ENCODE peak calls at places on chromosomes 1 and 21, in ten cellular contexts. One of them, this sample, is unnamed.

GRCh38 chr1:66371233-66372005 is 162.5 kb upstream of the SGIP1 start:
- DNase-seq in Karpas-422: no peak
- DNase-seq in mammary epithelial cell: no peak
- DNase-seq in neural progenitor cell: no peak
- DNase-seq in HCT116: no peak
- DNase-seq in DND-41: no peak
- DNase-seq in IMR-90: peak; percentile 85
- DNase-seq in MM.1S: peak; percentile 59
- DNase-seq in hepatocyte: no peak
- DNase-seq in fibroblast of lung: peak; percentile 80
- DNase-seq in this sample: peak; percentile 88

GRCh38 chr1:180530501-180530900 is 28.1 kb upstream of the ACBD6 start:
- DNase-seq in DND-41: no peak
- DNase-seq in MM.1S: no peak
- DNase-seq in IMR-90: peak; percentile 94
- DNase-seq in Karpas-422: no peak
- DNase-seq in neural progenitor cell: no peak
- DNase-seq in fibroblast of lung: peak; percentile 94
- DNase-seq in HCT116: no peak
- DNase-seq in mammary epithelial cell: peak; percentile 99
- DNase-seq in hepatocyte: peak; percentile 43
- DNase-seq in this sample: peak; percentile 80

GRCh38 chr1:200079576-200079975 is 52.1 kb downstream of the NR5A2 start:
- DNase-seq in MM.1S: no peak
- DNase-seq in mammary epithelial cell: no peak
- DNase-seq in neural progenitor cell: no peak
- DNase-seq in Karpas-422: no peak
- DNase-seq in IMR-90: no peak
- DNase-seq in fibroblast of lung: no peak
- DNase-seq in DND-41: no peak
- DNase-seq in HCT116: no peak
- DNase-seq in hepatocyte: no peak
- DNase-seq in this sample: no peak

GRCh38 chr1:93715529-93716126 is 34.0 kb upstream of the BCAR3 start:
- DNase-seq in HCT116: no peak
- DNase-seq in DND-41: peak; percentile 10
- DNase-seq in hepatocyte: no peak
- DNase-seq in IMR-90: peak; percentile 32
- DNase-seq in mammary epithelial cell: no peak
- DNase-seq in MM.1S: no peak
- DNase-seq in Karpas-422: peak; percentile 82
- DNase-seq in fibroblast of lung: peak; percentile 83
- DNase-seq in neural progenitor cell: no peak
- DNase-seq in this sample: no peak

GRCh38 chr1:226436472-226436854 is 28.6 kb upstream of the PARP1 start:
- DNase-seq in Karpas-422: peak; percentile 66
- DNase-seq in HCT116: no peak
- DNase-seq in MM.1S: no peak
- DNase-seq in hepatocyte: no peak
- DNase-seq in DND-41: no peak
- DNase-seq in fibroblast of lung: no peak
- DNase-seq in IMR-90: no peak
- DNase-seq in neural progenitor cell: no peak
- DNase-seq in mammary epithelial cell: no peak
- DNase-seq in this sample: no peak

GRCh38 chr1:236576004-236576403 is 28.3 kb downstream of the HEATR1 start:
- DNase-seq in neural progenitor cell: no peak
- DNase-seq in fibroblast of lung: peak; percentile 74
- DNase-seq in mammary epithelial cell: peak; percentile 0
- DNase-seq in HCT116: no peak
- DNase-seq in IMR-90: peak; percentile 65
- DNase-seq in DND-41: no peak
- DNase-seq in hepatocyte: no peak
- DNase-seq in Karpas-422: no peak
- DNase-seq in MM.1S: no peak
- DNase-seq in this sample: peak; percentile 81

GRCh38 chr21:27827972-27828371 is 861.1 kb upstream of the ADAMTS5 start:
- DNase-seq in IMR-90: no peak
- DNase-seq in hepatocyte: no peak
- DNase-seq in Karpas-422: no peak
- DNase-seq in neural progenitor cell: no peak
- DNase-seq in MM.1S: no peak
- DNase-seq in fibroblast of lung: no peak
- DNase-seq in mammary epithelial cell: peak; percentile 59
- DNase-seq in DND-41: no peak
- DNase-seq in HCT116: no peak
- DNase-seq in this sample: no peak

GRCh38 chr1:224168859-224169380 is 14.1 kb upstream of the DEGS1 start:
- DNase-seq in HCT116: no peak
- DNase-seq in MM.1S: peak; percentile 79
- DNase-seq in hepatocyte: no peak
- DNase-seq in DND-41: peak; percentile 43
- DNase-seq in fibroblast of lung: peak; percentile 97
- DNase-seq in mammary epithelial cell: no peak
- DNase-seq in neural progenitor cell: no peak
- DNase-seq in IMR-90: peak; percentile 91
- DNase-seq in Karpas-422: peak; percentile 40
- DNase-seq in this sample: peak; percentile 66

GRCh38 chr1:27567931-27568246 is 36.1 kb downstream of the AHDC1 start:
- DNase-seq in IMR-90: no peak
- DNase-seq in fibroblast of lung: no peak
- DNase-seq in hepatocyte: peak; percentile 13
- DNase-seq in HCT116: no peak
- DNase-seq in DND-41: no peak
- DNase-seq in Karpas-422: no peak
- DNase-seq in neural progenitor cell: no peak
- DNase-seq in mammary epithelial cell: no peak
- DNase-seq in MM.1S: no peak
- DNase-seq in this sample: no peak

GRCh38 chr1:27569088-27569459 is 34.9 kb downstream of the AHDC1 start:
- DNase-seq in HCT116: no peak
- DNase-seq in Karpas-422: no peak
- DNase-seq in MM.1S: no peak
- DNase-seq in neural progenitor cell: peak; percentile 44
- DNase-seq in mammary epithelial cell: no peak
- DNase-seq in fibroblast of lung: no peak
- DNase-seq in hepatocyte: no peak
- DNase-seq in DND-41: no peak
- DNase-seq in IMR-90: no peak
- DNase-seq in this sample: peak; percentile 69

GRCh38 chr1:27568247-27569087 is 35.5 kb downstream of the AHDC1 start:
- DNase-seq in Karpas-422: peak; percentile 98
- DNase-seq in mammary epithelial cell: peak; percentile 97
- DNase-seq in hepatocyte: peak; percentile 99
- DNase-seq in fibroblast of lung: peak; percentile 91
- DNase-seq in IMR-90: peak; percentile 81
- DNase-seq in MM.1S: peak; percentile 98
- DNase-seq in HCT116: peak; percentile 89
- DNase-seq in DND-41: peak; percentile 68
- DNase-seq in neural progenitor cell: peak; percentile 94
- DNase-seq in this sample: peak; percentile 90

GRCh38 chr1:27566462-27567182 is 37.3 kb downstream of the AHDC1 start:
- DNase-seq in IMR-90: no peak
- DNase-seq in Karpas-422: no peak
- DNase-seq in fibroblast of lung: no peak
- DNase-seq in MM.1S: no peak
- DNase-seq in neural progenitor cell: peak; percentile 51
- DNase-seq in HCT116: no peak
- DNase-seq in hepatocyte: peak; percentile 32
- DNase-seq in DND-41: no peak
- DNase-seq in mammary epithelial cell: no peak
- DNase-seq in this sample: no peak

GRCh38 chr1:27567183-27567526 is 36.8 kb downstream of the AHDC1 start:
- DNase-seq in DND-41: no peak
- DNase-seq in Karpas-422: no peak
- DNase-seq in mammary epithelial cell: no peak
- DNase-seq in HCT116: no peak
- DNase-seq in hepatocyte: peak; percentile 38
- DNase-seq in IMR-90: no peak
- DNase-seq in fibroblast of lung: no peak
- DNase-seq in MM.1S: no peak
- DNase-seq in neural progenitor cell: peak; percentile 97
- DNase-seq in this sample: no peak
- H4K20me1 ChIP-seq in DND-41: peaks cover 88% of the 10 kb centered on the region
- H4K20me1 ChIP-seq in Karpas-422: peaks cover 31% of the 10 kb centered on the region
- H4K20me1 ChIP-seq in mammary epithelial cell: no peaks in the 10 kb centered on the region
- H4K20me1 ChIP-seq in HCT116: no peaks in the 10 kb centered on the region
- H4K20me1 ChIP-seq in hepatocyte: peaks cover 55% of the 10 kb centered on the region
- H4K20me1 ChIP-seq in IMR-90: peaks cover 56% of the 10 kb centered on the region
- H4K20me1 ChIP-seq in fibroblast of lung: no peaks in the 10 kb centered on the region
- H4K20me1 ChIP-seq in MM.1S: no peaks in the 10 kb centered on the region
- H4K20me1 ChIP-seq in neural progenitor cell: peaks cover 86% of the 10 kb centered on the region
- H4K20me1 ChIP-seq in this sample: no peaks in the 10 kb centered on the region

GRCh38 chr1:117623141-117623540 is 17.3 kb downstream of the TENT5C start:
- DNase-seq in Karpas-422: no peak
- DNase-seq in DND-41: no peak
- DNase-seq in MM.1S: peak; percentile 18
- DNase-seq in IMR-90: no peak
- DNase-seq in neural progenitor cell: no peak
- DNase-seq in hepatocyte: no peak
- DNase-seq in fibroblast of lung: no peak
- DNase-seq in HCT116: no peak
- DNase-seq in mammary epithelial cell: no peak
- DNase-seq in this sample: no peak

GRCh38 chr1:117621316-117621715 is 15.5 kb downstream of the TENT5C start:
- DNase-seq in MM.1S: no peak
- DNase-seq in hepatocyte: no peak
- DNase-seq in mammary epithelial cell: no peak
- DNase-seq in DND-41: no peak
- DNase-seq in IMR-90: no peak
- DNase-seq in HCT116: no peak
- DNase-seq in fibroblast of lung: no peak
- DNase-seq in Karpas-422: no peak
- DNase-seq in neural progenitor cell: no peak
- DNase-seq in this sample: no peak

GRCh38 chr1:117622726-117623125 is 16.9 kb downstream of the TENT5C start:
- DNase-seq in DND-41: no peak
- DNase-seq in hepatocyte: no peak
- DNase-seq in IMR-90: no peak
- DNase-seq in neural progenitor cell: no peak
- DNase-seq in Karpas-422: no peak
- DNase-seq in fibroblast of lung: no peak
- DNase-seq in MM.1S: peak; percentile 60
- DNase-seq in mammary epithelial cell: no peak
- DNase-seq in HCT116: no peak
- DNase-seq in this sample: no peak

GRCh38 chr1:117618450-117619122 is 12.7 kb downstream of the TENT5C start:
- DNase-seq in Karpas-422: no peak
- DNase-seq in hepatocyte: no peak
- DNase-seq in IMR-90: no peak
- DNase-seq in mammary epithelial cell: no peak
- DNase-seq in neural progenitor cell: no peak
- DNase-seq in MM.1S: peak; percentile 34
- DNase-seq in DND-41: no peak
- DNase-seq in fibroblast of lung: no peak
- DNase-seq in HCT116: no peak
- DNase-seq in this sample: no peak

DNA sequence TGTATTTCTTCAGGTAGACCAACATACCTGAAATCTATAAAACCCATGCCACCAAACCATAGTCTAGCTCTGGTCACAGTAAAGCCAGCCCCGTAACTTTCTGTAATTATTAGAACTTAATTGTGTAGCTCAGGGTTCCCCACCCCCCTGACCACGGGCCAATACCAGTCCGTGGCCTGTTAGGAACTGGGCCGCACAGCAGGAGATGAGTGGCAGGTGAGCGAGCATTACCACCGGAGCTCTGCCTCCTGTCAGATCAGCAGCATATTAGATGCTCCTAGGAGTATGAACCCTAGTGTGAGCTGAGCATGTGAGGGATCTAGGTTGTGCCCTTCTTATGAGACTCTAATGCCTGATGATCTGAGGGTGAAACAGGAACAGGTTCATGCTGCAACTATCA is 14.6 kb downstream of the TENT5C start:
- DNase-seq in mammary epithelial cell: no peak
- DNase-seq in IMR-90: no peak
- DNase-seq in HCT116: no peak
- DNase-seq in MM.1S: peak; percentile 51
- DNase-seq in fibroblast of lung: no peak
- DNase-seq in hepatocyte: no peak
- DNase-seq in neural progenitor cell: no peak
- DNase-seq in Karpas-422: no peak
- DNase-seq in DND-41: no peak
- DNase-seq in this sample: no peak
- H4K20me1 ChIP-seq in mammary epithelial cell: no peaks in the 10 kb centered on the region
- H4K20me1 ChIP-seq in IMR-90: peaks cover 89% of the 10 kb centered on the region
- H4K20me1 ChIP-seq in HCT116: no peaks in the 10 kb centered on the region
- H4K20me1 ChIP-seq in MM.1S: no peaks in the 10 kb centered on the region
- H4K20me1 ChIP-seq in fibroblast of lung: no peaks in the 10 kb centered on the region
- H4K20me1 ChIP-seq in hepatocyte: no peaks in the 10 kb centered on the region
- H4K20me1 ChIP-seq in neural progenitor cell: no peaks in the 10 kb centered on the region
- H4K20me1 ChIP-seq in Karpas-422: no peaks in the 10 kb centered on the region
- H4K20me1 ChIP-seq in DND-41: peaks cover 76% of the 10 kb centered on the region
- H4K20me1 ChIP-seq in this sample: no peaks in the 10 kb centered on the region

GRCh38 chr1:3504823-3505155 is 50.3 kb downstream of the ARHGEF16 start:
- DNase-seq in DND-41: no peak
- DNase-seq in IMR-90: no peak
- DNase-seq in mammary epithelial cell: no peak
- DNase-seq in Karpas-422: no peak
- DNase-seq in neural progenitor cell: no peak
- DNase-seq in fibroblast of lung: no peak
- DNase-seq in hepatocyte: no peak
- DNase-seq in HCT116: no peak
- DNase-seq in MM.1S: no peak
- DNase-seq in this sample: peak; percentile 35
- H4K20me1 ChIP-seq in DND-41: peaks cover 8% of the 10 kb centered on the region
- H4K20me1 ChIP-seq in IMR-90: no peaks in the 10 kb centered on the region
- H4K20me1 ChIP-seq in mammary epithelial cell: no peaks in the 10 kb centered on the region
- H4K20me1 ChIP-seq in Karpas-422: no peaks in the 10 kb centered on the region
- H4K20me1 ChIP-seq in neural progenitor cell: peaks cover 54% of the 10 kb centered on the region
- H4K20me1 ChIP-seq in fibroblast of lung: no peaks in the 10 kb centered on the region
- H4K20me1 ChIP-seq in hepatocyte: no peaks in the 10 kb centered on the region
- H4K20me1 ChIP-seq in HCT116: no peaks in the 10 kb centered on the region
- H4K20me1 ChIP-seq in MM.1S: no peaks in the 10 kb centered on the region
- H4K20me1 ChIP-seq in this sample: no peaks in the 10 kb centered on the region

DNA sequence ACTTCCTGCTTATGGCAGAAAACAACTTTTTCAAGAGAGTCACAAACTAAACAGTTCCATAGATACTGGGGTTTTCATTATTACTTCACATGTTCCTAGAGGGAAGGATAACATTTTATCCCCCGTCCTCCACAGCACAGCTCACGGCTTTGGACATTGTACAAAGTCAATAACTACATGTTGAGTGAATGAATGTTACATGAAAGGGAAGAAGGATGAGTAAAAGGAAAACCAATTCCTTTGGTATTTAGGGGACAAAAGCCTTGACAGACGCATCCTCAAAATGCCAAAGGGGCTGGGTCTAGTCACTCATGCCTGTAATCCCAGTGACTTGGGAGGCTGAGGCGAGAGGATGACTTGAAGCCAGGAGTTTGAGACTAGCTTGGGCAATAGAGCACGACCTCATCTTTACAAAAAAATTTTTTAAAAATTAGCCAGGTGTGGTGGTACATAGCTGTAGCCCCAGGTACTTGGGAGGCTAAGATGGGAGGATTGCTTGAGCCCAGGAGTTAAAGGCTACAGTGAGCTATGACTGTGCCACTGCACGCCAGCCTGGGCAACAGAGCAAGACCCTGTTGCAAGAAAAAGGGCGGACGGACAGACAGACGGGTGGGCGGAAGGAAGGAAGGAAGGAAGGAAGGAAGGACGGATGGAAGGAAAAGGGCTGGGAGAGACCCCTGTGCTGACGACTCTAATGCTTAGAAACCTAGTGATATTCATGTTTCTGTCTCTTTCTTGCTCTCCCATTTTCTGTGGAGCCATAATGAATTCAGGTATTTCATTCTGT is 14.6 kb downstream of the PI4KB start:
- DNase-seq in mammary epithelial cell: no peak
- DNase-seq in DND-41: no peak
- DNase-seq in MM.1S: no peak
- DNase-seq in fibroblast of lung: peak; percentile 30
- DNase-seq in Karpas-422: no peak
- DNase-seq in HCT116: no peak
- DNase-seq in IMR-90: peak; percentile 28
- DNase-seq in neural progenitor cell: no peak
- DNase-seq in hepatocyte: no peak
- DNase-seq in this sample: peak; percentile 57
- H4K20me1 ChIP-seq in mammary epithelial cell: peaks cover 2% of the 10 kb centered on the region
- H4K20me1 ChIP-seq in DND-41: peaks cover 12% of the 10 kb centered on the region
- H4K20me1 ChIP-seq in MM.1S: no peaks in the 10 kb centered on the region
- H4K20me1 ChIP-seq in fibroblast of lung: no peaks in the 10 kb centered on the region
- H4K20me1 ChIP-seq in Karpas-422: no peaks in the 10 kb centered on the region
- H4K20me1 ChIP-seq in HCT116: no peaks in the 10 kb centered on the region
- H4K20me1 ChIP-seq in IMR-90: peaks cover 54% of the 10 kb centered on the region
- H4K20me1 ChIP-seq in neural progenitor cell: peaks cover 7% of the 10 kb centered on the region
- H4K20me1 ChIP-seq in hepatocyte: no peaks in the 10 kb centered on the region
- H4K20me1 ChIP-seq in this sample: peaks cover 10% of the 10 kb centered on the region

This sample was measured in GM23248.